ENCODE peak calls at places on chromosome 19, in five cellular contexts. Q is effector memory CD8-positive, alpha-beta T cell; L is endothelial cell; N is nucleus accumbens; T is ovary. R is an unnamed sample.

GRCh38 chr19:55310498-55310897 is 14.6 kb downstream of the TMEM150B start:
- DNase-seq in Q (no peak), L (no peak), N (no peak), T (no peak), R (no peak)

GRCh38 chr19:38912600-38913514 is 871 bp upstream of the CCER2 start:
- DNase-seq in Q (no peak), L (no peak), N (no peak), T (no peak), R (no peak)

GRCh38 chr19:39843919-39844793 is 2.0 kb downstream of the FBL start:
- DNase-seq in Q (peak; percentile 44), L (peak; percentile 36), N (no peak), T (no peak), R (no peak)

GRCh38 chr19:53868091-53868891 is 608 bp downstream of the MYADM start:
- DNase-seq in Q (peak; percentile 59), L (peak; percentile 57), N (no peak), T (peak; percentile 61), R (peak; percentile 30)

GRCh38 chr19:49884109-49884508 is 6.6 kb downstream of the TBC1D17 start:
- DNase-seq in Q (no peak), L (no peak), N (no peak), T (no peak), R (no peak)

GRCh38 chr19:17681505-17682125 is 6.5 kb downstream of the UNC13A start:
- DNase-seq in Q (peak; percentile 18), L (peak; percentile 65), N (no peak), T (peak; percentile 69), R (no peak)

GRCh38 chr19:46017874-46018675 is 4.8 kb downstream of the PGLYRP1 start:
- DNase-seq in Q (no peak), L (no peak), N (no peak), T (no peak), R (no peak)

GRCh38 chr19:31976775-31977536 is 368.5 kb upstream of the ZNF507 start:
- DNase-seq in Q (no peak), L (no peak), N (no peak), T (no peak), R (no peak)

GRCh38 chr19:34589730-34590129 is 87.2 kb downstream of the SCGB2B2 start:
- DNase-seq in Q (no peak), L (no peak), N (no peak), T (no peak), R (no peak)

GRCh38 chr19:7912144-7912696 is 2.4 kb upstream of the TGFBR3L start:
- DNase-seq in Q (no peak), L (no peak), N (no peak), T (peak; percentile 30), R (no peak)

GRCh38 chr19:52453324-52454094 is at the start of gene ZNF578:
- DNase-seq in Q (peak; percentile 39), L (no peak), N (peak; percentile 51), T (peak; percentile 80), R (peak; percentile 20)

GRCh38 chr19:13082192-13083007 is 20.3 kb downstream of the LYL1 start:
- DNase-seq in Q (no peak), L (peak; percentile 57), N (no peak), T (no peak), R (peak; percentile 54)

GRCh38 chr19:3698386-3698950 is 1.8 kb downstream of the PIP5K1C start:
- DNase-seq in Q (no peak), L (no peak), N (no peak), T (no peak), R (no peak)

GRCh38 chr19:18173572-18174294 is at the start of gene IFI30:
- DNase-seq in Q (peak; percentile 47), L (no peak), N (no peak), T (peak; percentile 78), R (no peak)

GRCh38 chr19:18293642-18294466 is 12.4 kb upstream of the JUND start:
- DNase-seq in Q (no peak), L (no peak), N (no peak), T (peak; percentile 51), R (no peak)

GRCh38 chr19:572140-572890 is at the start of gene BSG:
- DNase-seq in Q (peak; percentile 98), L (peak; percentile 99), N (peak; percentile 92), T (peak; percentile 98), R (peak; percentile 95)

GRCh38 chr19:4984448-4984990 is 15.6 kb downstream of the KDM4B start:
- DNase-seq in Q (no peak), L (no peak), N (no peak), T (no peak), R (no peak)

GRCh38 chr19:53927745-53928144 is 18.7 kb downstream of the CACNG7 start:
- DNase-seq in Q (peak; percentile 20), L (peak; percentile 77), N (no peak), T (no peak), R (no peak)

GRCh38 chr19:40831502-40832430 is 18.5 kb downstream of the CYP2A6 start:
- DNase-seq in Q (no peak), L (no peak), N (no peak), T (no peak), R (no peak)

GRCh38 chr19:52270266-52270885 is 989 bp downstream of the ZNF766 start:
- DNase-seq in Q (no peak), L (peak; percentile 5), N (no peak), T (no peak), R (no peak)

GRCh38 chr19:33674575-33675367 is 53.0 kb downstream of the CHST8 start:
- DNase-seq in Q (no peak), L (no peak), N (no peak), T (no peak), R (no peak)

R was measured in hypothalamus.